ENCODE peak calls at places on chromosomes 11 and 22, in eight cellular contexts. E is stimulated activated CD4-positive, alpha-beta T cell treated with anti-CD3 and anti-CD28 coated beads, Interleukin-12 subunit alpha, Interleukin-12 subunit beta, amount 100 ng/mL, for 4 hours; H is T follicular helper cell; U is DMS153; F is ACHN; C is iPS-NIHi11; J is right atrium auricular region; D is HEK293T. O is an unnamed sample.

GRCh38 chr22:21942407-21942895 is 10.2 kb downstream of the PPM1F start:
- DNase-seq in F (peak; percentile 55), E (no peak), C (no peak), H (no peak), J (peak; percentile 94), D (no peak), U (no peak), O (peak; percentile 65)

GRCh38 chr11:31060880-31061279 is 308.7 kb downstream of the DCDC1 start:
- DNase-seq in F (no peak), U (no peak), C (no peak), E (no peak), J (no peak), D (no peak), H (no peak), O (no peak)

GRCh38 chr11:129298990-129299389 is 76.7 kb upstream of the BARX2 start:
- DNase-seq in H (no peak), D (no peak), F (no peak), E (no peak), C (no peak), U (no peak), J (no peak), O (no peak)

GRCh38 chr11:101618691-101619090 is 34.9 kb upstream of the TRPC6 start:
- DNase-seq in C (no peak), D (no peak), U (no peak), H (no peak), F (no peak), E (no peak), J (no peak), O (no peak)

GRCh38 chr11:2917842-2918490 is 11.3 kb downstream of the PHLDA2 start:
- DNase-seq in J (no peak), F (no peak), D (no peak), E (no peak), U (no peak), H (no peak), C (no peak), O (no peak)

GRCh38 chr11:104784684-104785460 is 113.4 kb downstream of the CASP12 start:
- DNase-seq in J (no peak), H (no peak), E (no peak), D (no peak), F (no peak), C (no peak), U (no peak), O (no peak)

GRCh38 chr11:33557201-33557600 is 143.4 kb downstream of the C11orf91 start:
- DNase-seq in U (no peak), C (no peak), F (no peak), E (no peak), H (no peak), J (no peak), D (no peak), O (no peak)

GRCh38 chr22:47089374-47089773 is 326.9 kb downstream of the TBC1D22A start:
- DNase-seq in C (no peak), H (no peak), F (no peak), U (no peak), E (no peak), D (no peak), J (no peak), O (no peak)

GRCh38 chr22:28771195-28771791 is 1.2 kb upstream of the CCDC117 start:
- DNase-seq in H (no peak), E (no peak), C (no peak), D (no peak), U (peak; percentile 95), J (no peak), F (no peak), O (no peak)

GRCh38 chr11:69497221-69497787 is 15.8 kb downstream of the LINC01488 start:
- DNase-seq in J (peak; percentile 92), C (peak; percentile 87), D (no peak), U (no peak), H (no peak), E (no peak), F (peak; percentile 94), O (peak; percentile 86)

GRCh38 chr11:15893080-15893492 is 463.3 kb downstream of the SOX6 start:
- DNase-seq in E (no peak), U (peak; percentile 26), J (no peak), C (no peak), H (no peak), D (no peak), F (no peak), O (no peak)

GRCh38 chr11:4466168-4466891 is 16.1 kb upstream of the OR52K1 start:
- DNase-seq in E (no peak), J (no peak), F (no peak), C (peak; percentile 27), D (no peak), U (no peak), H (no peak), O (no peak)

GRCh38 chr22:37154925-37155712 is 5.4 kb upstream of the IL2RB start:
- DNase-seq in D (no peak), J (no peak), C (no peak), E (no peak), H (no peak), F (no peak), U (no peak), O (no peak)

GRCh38 chr22:20136603-20136873 is 4.9 kb downstream of the ZDHHC8 start:
- DNase-seq in D (no peak), H (no peak), J (no peak), U (no peak), F (no peak), C (no peak), E (no peak), O (no peak)

GRCh38 chr22:36204641-36205032 is 3.0 kb upstream of the APOL4 start:
- DNase-seq in D (no peak), U (no peak), F (no peak), H (no peak), C (no peak), J (no peak), E (no peak), O (no peak)

GRCh38 chr11:8732748-8733241 is 50.2 kb downstream of the RPL27A start:
- DNase-seq in J (peak; percentile 83), E (no peak), C (no peak), U (no peak), D (no peak), F (peak; percentile 38), H (no peak), O (peak; percentile 82)

GRCh38 chr11:2797181-2797711 is 88.3 kb downstream of the CDKN1C start:
- DNase-seq in D (no peak), J (peak; percentile 47), C (no peak), H (no peak), F (no peak), U (no peak), E (no peak), O (no peak)

GRCh38 chr11:99534812-99535211 is 514.1 kb downstream of the CNTN5 start:
- DNase-seq in H (no peak), C (no peak), U (no peak), J (no peak), F (no peak), D (no peak), E (no peak), O (no peak)

GRCh38 chr22:19430890-19431541 is 517 bp downstream of the HIRA start:
- DNase-seq in J (no peak), E (peak; percentile 14), C (peak; percentile 29), F (peak; percentile 41), H (no peak), U (no peak), D (peak; percentile 45), O (no peak)

GRCh38 chr11:45926001-45926401 is 3.5 kb downstream of the LARGE2 start:
- DNase-seq in J (no peak), F (no peak), E (no peak), C (no peak), U (no peak), H (no peak), D (no peak), O (no peak)

O was measured in breast epithelium.